ENCODE peak calls at places on chromosomes 12 and 14, in seven cellular contexts. R is H1, X is H9, D is HepG2, I is A549, K is mucosa of descending colon, E is cardiac fibroblast. Q is an unnamed sample.

GRCh38 chr12:121800694-121801600 is 2.9 kb upstream of the SETD1B start:
- DNase-seq in R (no peak), E (peak; percentile 84), X (peak; percentile 76), D (no peak), I (peak; percentile 80), K (peak; percentile 90), Q (peak; percentile 59)

GRCh38 chr14:59321184-59321952 is 132.9 kb downstream of the DAAM1 start:
- DNase-seq in E (peak; percentile 68), I (no peak), D (no peak), R (no peak), K (no peak), X (no peak), Q (no peak)

GRCh38 chr12:10667581-10667980 is 6.3 kb downstream of the STYK1 start:
- DNase-seq in E (no peak), D (no peak), X (no peak), K (no peak), I (no peak), R (no peak), Q (no peak)

GRCh38 chr14:76420827-76421226 is 44.9 kb downstream of the ESRRB start:
- DNase-seq in K (no peak), E (no peak), I (no peak), X (no peak), R (no peak), D (no peak), Q (no peak)

GRCh38 chr14:33567736-33568124 is 383.1 kb downstream of the EGLN3 start:
- DNase-seq in I (no peak), X (no peak), E (peak; percentile 91), R (no peak), K (no peak), D (no peak), Q (no peak)

GRCh38 chr14:80315681-80316080 is 104.4 kb upstream of the DIO2 start:
- DNase-seq in D (no peak), R (no peak), X (no peak), I (no peak), K (no peak), E (no peak), Q (no peak)

GRCh38 chr12:26845057-26845666 is 12.2 kb upstream of the ITPR2 start:
- DNase-seq in I (peak; percentile 62), X (peak; percentile 68), E (peak; percentile 71), K (no peak), D (peak; percentile 51), R (no peak), Q (peak; percentile 68)

GRCh38 chr14:36238666-36239363 is 62.3 kb upstream of the PTCSC3 start:
- DNase-seq in D (no peak), I (no peak), R (no peak), K (no peak), E (peak; percentile 53), X (no peak), Q (no peak)

GRCh38 chr14:103347091-103347815 is 13.2 kb downstream of the EIF5 start:
- DNase-seq in X (no peak), I (no peak), R (no peak), D (peak; percentile 57), K (no peak), E (no peak), Q (no peak)

GRCh38 chr14:78141590-78141989 is 28.6 kb upstream of the NRXN3 start:
- DNase-seq in K (no peak), E (no peak), I (no peak), X (no peak), R (no peak), D (no peak), Q (no peak)

GRCh38 chr14:38851109-38851508 is 251.9 kb downstream of the SEC23A start:
- DNase-seq in R (no peak), I (no peak), X (no peak), E (no peak), D (no peak), K (no peak), Q (no peak)

GRCh38 chr14:37172024-37172869 is at the start of gene SLC25A21:
- DNase-seq in D (peak; percentile 85), I (peak; percentile 91), K (peak; percentile 68), X (peak; percentile 80), R (peak; percentile 61), E (peak; percentile 86), Q (peak; percentile 74)

GRCh38 chr12:127655691-127656090 is 611.3 kb upstream of the TMEM132C start:
- DNase-seq in E (peak; percentile 10), I (no peak), X (no peak), D (no peak), K (no peak), R (no peak), Q (no peak)

GRCh38 chr12:57179331-57180086 is 32.1 kb upstream of the LRP1-AS start:
- DNase-seq in E (no peak), K (peak; percentile 44), D (no peak), I (no peak), X (no peak), R (no peak), Q (no peak)

GRCh38 chr12:67991158-67991557 is 1.9 kb downstream of the IFNG-AS1 start:
- DNase-seq in K (peak; percentile 43), E (no peak), X (no peak), I (no peak), R (no peak), D (no peak), Q (no peak)

GRCh38 chr12:107610030-107610859 is 75.4 kb upstream of the PWP1 start:
- DNase-seq in E (peak; percentile 60), I (peak; percentile 53), X (peak; percentile 85), R (peak; percentile 62), D (peak; percentile 12), K (no peak), Q (peak; percentile 65)

GRCh38 chr14:94474581-94475031 is 1.4 kb downstream of the SERPINA9 start:
- DNase-seq in I (peak; percentile 28), K (no peak), D (no peak), X (peak; percentile 46), E (peak; percentile 25), R (peak; percentile 27), Q (no peak)

DNA sequence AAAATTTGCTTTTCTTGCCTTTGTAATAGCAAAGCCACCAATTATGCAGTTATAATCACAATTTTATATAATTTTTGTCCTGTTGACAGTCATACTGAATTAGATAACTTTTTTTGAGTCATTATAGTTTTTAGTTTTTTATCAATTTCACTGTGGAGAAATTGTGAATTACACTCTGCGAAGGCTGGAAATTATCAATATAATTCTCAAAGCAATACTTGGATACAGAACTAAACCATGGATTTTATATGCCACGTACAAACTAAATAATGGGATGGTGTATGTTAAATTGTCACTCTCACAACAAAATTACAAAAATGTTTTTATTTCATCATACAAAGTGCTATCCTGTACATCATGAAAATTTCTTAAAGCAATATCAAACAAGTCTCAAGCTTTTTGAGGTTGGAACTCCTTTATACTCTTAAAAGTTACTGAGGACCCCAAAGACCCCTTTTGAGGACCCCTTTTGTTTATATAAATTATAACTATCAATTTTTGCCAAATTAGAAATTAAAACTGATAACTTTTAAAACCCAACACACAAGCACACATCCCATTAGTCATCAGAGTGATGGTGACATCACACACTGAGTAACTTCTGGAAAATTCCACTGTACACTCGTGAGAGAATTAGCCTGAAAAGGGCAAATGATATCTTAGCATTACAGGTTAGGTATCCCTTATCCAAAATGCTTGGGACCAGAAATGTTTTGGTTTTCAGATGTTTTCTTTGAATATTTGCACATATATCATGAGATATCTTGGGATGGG is 19.8 kb upstream of the AQP2 start:
- DNase-seq in K (no peak), R (no peak), X (no peak), I (no peak), E (peak; percentile 82), D (no peak), Q (no peak)
- TF ChIP-seq CTCF in K (no peak), R (no peak), X (no peak), I (no peak), E (no peak), D (no peak), Q (no peak)

GRCh38 chr14:32381869-32382268 is 52.8 kb downstream of the AKAP6 start:
- DNase-seq in E (no peak), I (no peak), X (no peak), K (no peak), R (no peak), D (no peak), Q (no peak)

GRCh38 chr14:32379447-32379846 is 50.3 kb downstream of the AKAP6 start:
- DNase-seq in R (no peak), K (no peak), X (no peak), I (no peak), D (peak; percentile 49), E (no peak), Q (no peak)

GRCh38 chr14:32383337-32384009 is 54.4 kb downstream of the AKAP6 start:
- DNase-seq in R (no peak), X (no peak), I (no peak), K (no peak), E (no peak), D (no peak), Q (no peak)

GRCh38 chr14:32384464-32384863 is 55.4 kb downstream of the AKAP6 start:
- DNase-seq in K (no peak), X (no peak), D (no peak), R (no peak), I (no peak), E (no peak), Q (no peak)

GRCh38 chr14:32382704-32383103 is 53.6 kb downstream of the AKAP6 start:
- DNase-seq in X (no peak), R (no peak), K (no peak), D (no peak), E (peak; percentile 45), I (peak; percentile 40), Q (no peak)
- TF ChIP-seq CTCF in X (peak; percentile 62), R (peak; percentile 76), K (no peak), D (peak; percentile 64), E (peak; percentile 68), I (peak; percentile 43), Q (peak; percentile 22)

GRCh38 chr12:17954788-17955187 is 135.2 kb downstream of the RERGL start:
- DNase-seq in D (no peak), E (peak; percentile 21), K (no peak), I (peak; percentile 23), X (no peak), R (no peak), Q (no peak)
- TF ChIP-seq CTCF in D (no peak), E (peak; percentile 8), K (no peak), I (no peak), X (no peak), R (no peak), Q (no peak)

GRCh38 chr12:94644141-94644575 is 6.2 kb downstream of the TMCC3 start:
- DNase-seq in K (no peak), E (peak; percentile 84), I (no peak), D (no peak), X (no peak), R (no peak), Q (peak; percentile 36)

GRCh38 chr12:94644622-94645021 is 5.7 kb downstream of the TMCC3 start:
- DNase-seq in X (no peak), I (no peak), R (no peak), E (peak; percentile 87), D (no peak), K (no peak), Q (peak; percentile 48)

GRCh38 chr12:94648578-94648977 is 1.8 kb downstream of the TMCC3 start:
- DNase-seq in X (no peak), D (no peak), K (no peak), E (peak; percentile 44), R (no peak), I (no peak), Q (no peak)

GRCh38 chr12:94650143-94651056 is at the start of gene TMCC3:
- DNase-seq in K (peak; percentile 73), D (no peak), X (peak; percentile 58), E (peak; percentile 27), R (no peak), I (no peak), Q (peak; percentile 75)

GRCh38 chr12:94649349-94650142 is 811 bp downstream of the TMCC3 start:
- DNase-seq in D (no peak), K (peak; percentile 71), R (no peak), E (peak; percentile 48), I (peak; percentile 26), X (peak; percentile 55), Q (peak; percentile 71)
- TF ChIP-seq CTCF in D (peak; percentile 31), K (no peak), R (no peak), E (no peak), I (peak; percentile 49), X (peak; percentile 47), Q (no peak)

GRCh38 chr12:112992541-112993398 is 14.5 kb downstream of the OAS2 start:
- DNase-seq in D (peak; percentile 63), K (no peak), R (peak; percentile 29), E (peak; percentile 84), I (peak; percentile 77), X (peak; percentile 80), Q (peak; percentile 57)
- TF ChIP-seq CTCF in D (peak; percentile 85), K (peak; percentile 85), R (peak; percentile 99), E (peak; percentile 95), I (peak; percentile 81), X (peak; percentile 100), Q (peak; percentile 90)